ENCODE peak calls at places on chromosomes 5 and 9, in six cellular contexts. B, W, K, U, R and N are unnamed samples.
A peak's percentile ranks its signal among the peaks of the same experiment; 100 is the strongest.

GRCh38 chr5:90557391-90557790 is 1.2 kb upstream of the ADGRV1 start:
- DNase-seq in B (no peak), W (no peak), K (no peak), U (no peak), R (no peak), N (no peak)

GRCh38 chr9:134585746-134586706 is 55.6 kb upstream of the COL5A1 start:
- DNase-seq in B (no peak), W (no peak), K (no peak), U (no peak), R (no peak), N (no peak)

GRCh38 chr5:161098516-161098915 is 246.5 kb upstream of the ATP10B start:
- DNase-seq in B (no peak), W (no peak), K (no peak), U (no peak), R (no peak), N (no peak)

GRCh38 chr5:173714551-173715428 is 98.3 kb upstream of the BOD1 start:
- DNase-seq in B (no peak), W (no peak), K (peak; percentile 37), U (no peak), R (no peak), N (no peak)

GRCh38 chr9:123059472-123060220 is 26.2 kb downstream of the GPR21 start:
- DNase-seq in B (no peak), W (no peak), K (no peak), U (no peak), R (peak; percentile 10), N (no peak)

GRCh38 chr9:694499-695154 is 146.9 kb upstream of the DMRT1 start:
- DNase-seq in B (no peak), W (no peak), K (no peak), U (no peak), R (no peak), N (no peak)

GRCh38 chr5:132759114-132760042 is 12.2 kb downstream of the CCNI2 start:
- DNase-seq in B (no peak), W (no peak), K (no peak), U (no peak), R (no peak), N (peak; percentile 5)

GRCh38 chr5:96641368-96641767 is 20.8 kb upstream of the CAST start:
- DNase-seq in B (no peak), W (no peak), K (no peak), U (no peak), R (no peak), N (no peak)

GRCh38 chr5:137921931-137922330 is 32.7 kb downstream of the PKD2L2 start:
- DNase-seq in B (no peak), W (no peak), K (no peak), U (no peak), R (no peak), N (no peak)

GRCh38 chr5:154394328-154394727 is 51.5 kb upstream of the SAP30L start:
- DNase-seq in B (no peak), W (no peak), K (no peak), U (no peak), R (no peak), N (peak; percentile 65)

GRCh38 chr9:21110708-21111576 is 30.7 kb downstream of the IFNW1 start:
- DNase-seq in B (no peak), W (peak; percentile 44), K (no peak), U (peak; percentile 58), R (peak; percentile 61), N (no peak)

GRCh38 chr5:103375356-103375755 is 116.8 kb downstream of the MACIR start:
- DNase-seq in B (no peak), W (no peak), K (peak; percentile 8), U (no peak), R (no peak), N (no peak)

GRCh38 chr9:121955649-121956048 is 137.5 kb downstream of the TTLL11 start:
- DNase-seq in B (no peak), W (no peak), K (no peak), U (no peak), R (no peak), N (no peak)

GRCh38 chr5:4246447-4246846 is 650.8 kb downstream of the IRX1 start:
- DNase-seq in B (no peak), W (no peak), K (no peak), U (no peak), R (no peak), N (no peak)

GRCh38 chr5:161058751-161059150 is 206.7 kb upstream of the ATP10B start:
- DNase-seq in B (no peak), W (no peak), K (no peak), U (no peak), R (no peak), N (no peak)

GRCh38 chr9:107386396-107386795 is 103.2 kb downstream of the KLF4 start:
- DNase-seq in B (peak; percentile 74), W (no peak), K (no peak), U (no peak), R (no peak), N (no peak)

GRCh38 chr9:29198861-29199260 is 1625.6 kb upstream of the C9orf72 start:
- DNase-seq in B (no peak), W (no peak), K (no peak), U (no peak), R (no peak), N (no peak)

GRCh38 chr5:3709724-3710348 is 114.2 kb downstream of the IRX1 start:
- DNase-seq in B (no peak), W (no peak), K (no peak), U (no peak), R (no peak), N (no peak)

GRCh38 chr9:6632516-6633328 is 12.8 kb downstream of the GLDC start:
- DNase-seq in B (no peak), W (peak; percentile 87), K (no peak), U (no peak), R (peak; percentile 74), N (peak; percentile 50)

GRCh38 chr9:122402403-122403268 is 31.8 kb downstream of the PTGS1 start:
- DNase-seq in B (no peak), W (no peak), K (peak; percentile 53), U (no peak), R (peak; percentile 27), N (no peak)

GRCh38 chr9:91208837-91209236 is 152.9 kb downstream of the AUH start:
- DNase-seq in B (no peak), W (no peak), K (no peak), U (no peak), R (no peak), N (no peak)

GRCh38 chr9:16266648-16267276 is 603.7 kb downstream of the BNC2 start:
- DNase-seq in B (no peak), W (no peak), K (peak; percentile 12), U (no peak), R (no peak), N (no peak)

GRCh38 chr5:122929001-122929400 is 83.6 kb downstream of the SNX24 start:
- DNase-seq in B (no peak), W (no peak), K (no peak), U (no peak), R (no peak), N (no peak)

GRCh38 chr5:7597058-7597457 is 201.1 kb downstream of the ADCY2 start:
- DNase-seq in B (peak; percentile 70), W (no peak), K (no peak), U (no peak), R (no peak), N (no peak)

GRCh38 chr9:120393386-120394057 is 186.4 kb downstream of the CDK5RAP2 start:
- DNase-seq in B (no peak), W (no peak), K (no peak), U (no peak), R (no peak), N (no peak)

GRCh38 chr9:7489018-7489417 is 310.6 kb downstream of the DMAC1 start:
- DNase-seq in B (no peak), W (no peak), K (no peak), U (peak; percentile 38), R (no peak), N (peak; percentile 38)

GRCh38 chr9:4506490-4506889 is 16.2 kb downstream of the SLC1A1 start:
- DNase-seq in B (no peak), W (no peak), K (no peak), U (no peak), R (no peak), N (no peak)

GRCh38 chr5:50301756-50302155 is 139.3 kb downstream of the EMB start:
- DNase-seq in B (no peak), W (no peak), K (no peak), U (no peak), R (no peak), N (no peak)

GRCh38 chr9:130041648-130042405 is 1.2 kb downstream of the FNBP1 start:
- DNase-seq in B (no peak), W (no peak), K (no peak), U (peak; percentile 70), R (no peak), N (no peak)

GRCh38 chr5:31232273-31232888 is 38.9 kb downstream of the CDH6 start:
- DNase-seq in B (no peak), W (no peak), K (peak; percentile 52), U (peak; percentile 36), R (peak; percentile 48), N (no peak)
- TF ChIP-seq CTCF in B (peak; percentile 63), W (peak; percentile 67), K (peak; percentile 78), U (peak; percentile 76), R (peak; percentile 76), N (peak; percentile 59)

GRCh38 chr5:77359231-77359630 is 132.9 kb downstream of the WDR41 start:
- DNase-seq in B (no peak), W (no peak), K (no peak), U (no peak), R (no peak), N (no peak)
- TF ChIP-seq EP300 in B (no peak), W (no peak), K (no peak), U (no peak), R (no peak), N (no peak)

DNA sequence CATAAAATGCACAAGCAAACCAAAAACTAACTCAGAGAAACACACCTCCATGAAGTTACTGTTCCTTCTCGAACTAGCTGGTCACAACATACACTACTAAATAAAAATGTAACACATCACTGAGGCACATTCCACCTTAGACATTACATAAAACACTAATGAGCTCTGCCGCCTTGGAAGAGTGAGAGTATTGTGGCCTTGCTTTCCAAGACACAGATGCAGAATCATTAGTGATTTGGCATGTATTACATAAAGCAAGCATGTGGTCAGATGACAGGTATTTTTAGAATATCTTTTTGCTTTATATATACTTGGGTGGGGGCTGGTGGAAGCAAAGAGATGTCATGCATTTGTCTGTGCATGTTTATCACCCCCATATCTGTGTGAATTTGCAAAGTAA is 213.7 kb downstream of the MEF2C start:
- DNase-seq in B (no peak), W (no peak), K (no peak), U (no peak), R (no peak), N (no peak)
- TF ChIP-seq POLR2AphosphoS5 in B (no peak), W (no peak), K (no peak), U (no peak), R (no peak), N (no peak)

DNA sequence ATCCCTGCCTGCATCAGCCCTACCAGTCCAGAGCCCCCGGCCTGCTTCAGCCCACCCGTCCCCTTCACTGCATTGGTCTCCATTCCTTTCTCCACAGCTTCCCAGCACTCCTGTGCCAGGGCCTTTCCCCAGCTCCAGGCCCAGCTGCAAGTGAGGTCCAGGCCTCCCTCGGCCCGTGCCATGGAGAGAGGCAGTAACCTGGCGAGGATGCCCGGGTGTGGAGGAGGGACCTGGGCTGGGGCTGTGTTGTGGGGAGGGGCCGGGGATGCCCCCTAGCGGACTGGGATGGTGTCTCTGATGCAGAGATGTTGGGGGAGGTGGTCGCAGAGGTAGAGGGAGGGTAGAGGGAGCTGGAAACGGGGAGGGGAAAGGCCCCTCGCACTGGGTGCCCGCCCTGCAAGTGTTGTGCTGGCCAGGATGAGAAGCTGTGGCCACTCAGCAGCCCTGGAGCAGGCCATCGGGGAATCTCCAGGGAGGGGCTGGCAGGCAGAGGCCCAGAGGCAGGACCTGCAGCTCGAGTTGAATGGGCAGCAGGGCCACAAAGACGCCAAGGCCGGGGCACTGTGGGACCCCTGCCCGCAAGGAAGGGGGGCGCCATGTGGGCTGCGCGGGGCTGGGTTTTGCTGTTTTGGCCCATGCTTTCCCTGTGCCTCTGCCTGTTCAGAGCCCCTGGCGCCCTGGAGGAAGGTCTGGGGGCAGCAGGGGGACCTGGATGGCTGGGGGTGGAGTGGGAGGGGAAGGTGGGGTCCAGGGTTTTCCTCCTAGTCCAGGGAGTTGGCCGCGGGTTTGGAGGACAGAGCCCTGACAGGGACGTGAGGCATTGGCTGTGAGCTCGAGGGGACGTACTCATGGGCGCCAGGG is 26.0 kb upstream of the NKD2 start:
- DNase-seq in B (no peak), W (no peak), K (peak; percentile 64), U (peak; percentile 63), R (no peak), N (no peak)
- TF ChIP-seq CTCF in B (no peak), W (peak; percentile 35), K (peak; percentile 47), U (peak; percentile 28), R (peak; percentile 56), N (no peak)